ENCODE peak calls at places on chromosomes 2 and 18, in eight cellular contexts. One of them, this sample, is unnamed.

GRCh38 chr2:37775908-37776250 is 104.4 kb upstream of the CDC42EP3 start:
- DNase-seq in heart right ventricle: no peak
- DNase-seq in fibroblast of lung: peak
- DNase-seq in cardiac fibroblast: peak
- DNase-seq in AG10803: peak
- DNase-seq in GM12865: no peak
- DNase-seq in A549: no peak
- DNase-seq in K562: no peak
- DNase-seq in this sample: peak

GRCh38 chr2:120963997-120964396 is 228.3 kb downstream of the GLI2 start:
- DNase-seq in heart right ventricle: no peak
- DNase-seq in fibroblast of lung: no peak
- DNase-seq in cardiac fibroblast: peak
- DNase-seq in AG10803: peak
- DNase-seq in GM12865: no peak
- DNase-seq in A549: no peak
- DNase-seq in K562: no peak
- DNase-seq in this sample: no peak

GRCh38 chr2:217638031-217638430 is 364.8 kb downstream of the TNS1 start:
- DNase-seq in heart right ventricle: no peak
- DNase-seq in fibroblast of lung: no peak
- DNase-seq in cardiac fibroblast: no peak
- DNase-seq in AG10803: no peak
- DNase-seq in GM12865: no peak
- DNase-seq in A549: no peak
- DNase-seq in K562: no peak
- DNase-seq in this sample: no peak

GRCh38 chr18:814300-815084 is 2.5 kb upstream of the YES1 start:
- DNase-seq in heart right ventricle: no peak
- DNase-seq in fibroblast of lung: no peak
- DNase-seq in cardiac fibroblast: no peak
- DNase-seq in AG10803: no peak
- DNase-seq in GM12865: no peak
- DNase-seq in A549: no peak
- DNase-seq in K562: peak
- DNase-seq in this sample: no peak

GRCh38 chr2:240514631-240515030 is 43.2 kb downstream of the ANKMY1 start:
- DNase-seq in heart right ventricle: no peak
- DNase-seq in fibroblast of lung: no peak
- DNase-seq in cardiac fibroblast: no peak
- DNase-seq in AG10803: no peak
- DNase-seq in GM12865: no peak
- DNase-seq in A549: no peak
- DNase-seq in K562: no peak
- DNase-seq in this sample: no peak

GRCh38 chr2:229714736-229715541 is 584 bp upstream of the DNER start:
- DNase-seq in heart right ventricle: peak
- DNase-seq in fibroblast of lung: peak
- DNase-seq in cardiac fibroblast: peak
- DNase-seq in AG10803: peak
- DNase-seq in GM12865: peak
- DNase-seq in A549: peak
- DNase-seq in K562: peak
- DNase-seq in this sample: peak

GRCh38 chr18:51753365-51754057 is 556.0 kb upstream of the MEX3C start:
- DNase-seq in heart right ventricle: no peak
- DNase-seq in fibroblast of lung: no peak
- DNase-seq in cardiac fibroblast: no peak
- DNase-seq in AG10803: no peak
- DNase-seq in GM12865: no peak
- DNase-seq in A549: no peak
- DNase-seq in K562: no peak
- DNase-seq in this sample: no peak

GRCh38 chr2:216486708-216487107 is 11.9 kb upstream of the RPL37A start:
- DNase-seq in heart right ventricle: no peak
- DNase-seq in fibroblast of lung: no peak
- DNase-seq in cardiac fibroblast: peak
- DNase-seq in AG10803: peak
- DNase-seq in GM12865: no peak
- DNase-seq in A549: no peak
- DNase-seq in K562: no peak
- DNase-seq in this sample: no peak

GRCh38 chr2:203786912-203787311 is 80.5 kb downstream of the CD28 start:
- DNase-seq in heart right ventricle: no peak
- DNase-seq in fibroblast of lung: peak
- DNase-seq in cardiac fibroblast: peak
- DNase-seq in AG10803: peak
- DNase-seq in GM12865: no peak
- DNase-seq in A549: no peak
- DNase-seq in K562: no peak
- DNase-seq in this sample: no peak

GRCh38 chr2:170361359-170361936 is 183.5 kb downstream of the MYO3B start:
- DNase-seq in heart right ventricle: no peak
- DNase-seq in fibroblast of lung: peak
- DNase-seq in cardiac fibroblast: peak
- DNase-seq in AG10803: peak
- DNase-seq in GM12865: peak
- DNase-seq in A549: peak
- DNase-seq in K562: peak
- DNase-seq in this sample: peak

DNA sequence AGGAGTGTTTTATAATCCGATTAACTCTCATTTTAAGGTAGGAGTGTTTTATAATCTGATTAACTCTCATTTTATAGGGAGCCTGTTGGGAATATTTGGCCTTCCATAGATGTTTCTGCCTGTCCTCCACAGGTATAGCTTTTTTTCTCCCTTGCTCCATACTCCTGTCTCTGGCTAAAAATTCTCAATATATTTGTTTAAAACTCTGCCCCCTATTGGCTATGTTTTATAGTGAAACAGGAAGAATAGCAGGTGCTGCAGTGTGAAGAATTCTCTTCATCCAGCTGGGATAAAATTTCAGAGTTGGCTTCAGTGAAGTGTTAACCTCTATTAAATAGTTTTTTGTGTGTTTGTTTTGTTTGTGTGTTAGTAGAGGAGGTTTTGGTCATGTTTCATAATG is 1046.0 kb upstream of the TMEFF2 start:
- DNase-seq in heart right ventricle: no peak
- DNase-seq in fibroblast of lung: no peak
- DNase-seq in cardiac fibroblast: no peak
- DNase-seq in AG10803: no peak
- DNase-seq in GM12865: peak
- DNase-seq in A549: peak
- DNase-seq in K562: no peak
- DNase-seq in this sample: no peak
- TF ChIP-seq CTCF in heart right ventricle: no peak
- TF ChIP-seq CTCF in fibroblast of lung: no peak
- TF ChIP-seq CTCF in cardiac fibroblast: no peak
- TF ChIP-seq CTCF in AG10803: no peak
- TF ChIP-seq CTCF in GM12865: peak
- TF ChIP-seq CTCF in A549: peak
- TF ChIP-seq CTCF in K562: no peak
- TF ChIP-seq CTCF in this sample: peak

DNA sequence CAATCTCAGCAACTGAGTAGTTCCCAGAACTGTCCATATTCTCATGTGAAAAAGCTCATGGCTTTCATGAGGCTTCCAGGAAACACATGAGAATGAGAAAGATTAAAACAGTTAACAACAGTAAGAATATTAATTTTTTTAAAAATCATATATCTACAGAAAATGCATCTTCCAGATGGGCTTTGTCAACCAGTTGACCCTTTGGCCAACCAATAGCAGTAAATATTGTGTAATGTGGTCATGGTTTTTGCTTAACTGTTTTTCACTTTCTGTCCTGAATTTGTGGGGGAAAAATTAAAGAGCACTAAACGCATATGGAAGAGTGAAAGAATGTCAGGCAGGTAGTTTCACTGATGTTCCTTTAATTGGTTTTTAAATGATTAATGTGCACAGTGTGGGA is 131.3 kb upstream of the CCDC195 start:
- DNase-seq in heart right ventricle: no peak
- DNase-seq in fibroblast of lung: no peak
- DNase-seq in cardiac fibroblast: no peak
- DNase-seq in AG10803: no peak
- DNase-seq in GM12865: no peak
- DNase-seq in A549: no peak
- DNase-seq in K562: no peak
- DNase-seq in this sample: no peak
- H3K4me3 ChIP-seq in heart right ventricle: no peak
- H3K4me3 ChIP-seq in fibroblast of lung: no peak
- H3K4me3 ChIP-seq in cardiac fibroblast: no peak
- H3K4me3 ChIP-seq in AG10803: no peak
- H3K4me3 ChIP-seq in GM12865: no peak
- H3K4me3 ChIP-seq in A549: no peak
- H3K4me3 ChIP-seq in K562: no peak
- H3K4me3 ChIP-seq in this sample: no peak

GRCh38 chr2:173571021-173571821 is 216.5 kb downstream of the CDCA7 start:
- DNase-seq in heart right ventricle: no peak
- DNase-seq in fibroblast of lung: peak
- DNase-seq in cardiac fibroblast: peak
- DNase-seq in AG10803: peak
- DNase-seq in GM12865: peak
- DNase-seq in A549: peak
- DNase-seq in K562: peak
- DNase-seq in this sample: peak
- TF ChIP-seq CTCF in heart right ventricle: peak
- TF ChIP-seq CTCF in fibroblast of lung: peak
- TF ChIP-seq CTCF in cardiac fibroblast: peak
- TF ChIP-seq CTCF in AG10803: peak
- TF ChIP-seq CTCF in GM12865: no peak
- TF ChIP-seq CTCF in A549: peak
- TF ChIP-seq CTCF in K562: peak
- TF ChIP-seq CTCF in this sample: peak

GRCh38 chr18:44638811-44639210 is 41.9 kb upstream of the SETBP1 start:
- DNase-seq in heart right ventricle: no peak
- DNase-seq in fibroblast of lung: peak
- DNase-seq in cardiac fibroblast: no peak
- DNase-seq in AG10803: no peak
- DNase-seq in GM12865: no peak
- DNase-seq in A549: no peak
- DNase-seq in K562: no peak
- DNase-seq in this sample: no peak
- H3K4me3 ChIP-seq in heart right ventricle: no peak
- H3K4me3 ChIP-seq in fibroblast of lung: no peak
- H3K4me3 ChIP-seq in cardiac fibroblast: no peak
- H3K4me3 ChIP-seq in AG10803: no peak
- H3K4me3 ChIP-seq in GM12865: no peak
- H3K4me3 ChIP-seq in A549: no peak
- H3K4me3 ChIP-seq in K562: no peak
- H3K4me3 ChIP-seq in this sample: no peak

DNA sequence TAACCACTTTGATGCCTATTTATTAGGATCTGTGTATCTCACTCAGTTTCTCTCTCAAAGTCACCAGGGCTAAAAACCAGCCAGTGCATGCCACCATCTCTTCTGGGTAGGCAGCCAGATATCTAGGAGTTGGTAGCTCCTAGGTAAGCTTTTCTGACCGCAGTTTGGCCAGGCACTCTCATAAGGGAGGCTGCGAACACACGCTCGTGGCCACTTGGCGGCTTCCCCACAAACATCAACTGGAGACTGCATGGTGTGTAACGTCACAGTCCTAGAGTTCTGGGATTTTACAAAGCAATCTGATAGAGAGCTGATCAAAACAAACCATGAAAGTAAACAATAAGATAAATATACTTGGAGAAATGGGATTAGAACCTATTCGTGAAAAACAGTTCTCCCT is 424.3 kb upstream of the ACVR2A start:
- DNase-seq in heart right ventricle: no peak
- DNase-seq in fibroblast of lung: no peak
- DNase-seq in cardiac fibroblast: no peak
- DNase-seq in AG10803: no peak
- DNase-seq in GM12865: no peak
- DNase-seq in A549: no peak
- DNase-seq in K562: no peak
- DNase-seq in this sample: no peak
- TF ChIP-seq CTCF in heart right ventricle: no peak
- TF ChIP-seq CTCF in fibroblast of lung: no peak
- TF ChIP-seq CTCF in cardiac fibroblast: no peak
- TF ChIP-seq CTCF in AG10803: no peak
- TF ChIP-seq CTCF in GM12865: no peak
- TF ChIP-seq CTCF in A549: no peak
- TF ChIP-seq CTCF in K562: no peak
- TF ChIP-seq CTCF in this sample: no peak

GRCh38 chr2:8574196-8575010 is 107.5 kb upstream of the ID2 start:
- DNase-seq in heart right ventricle: no peak
- DNase-seq in fibroblast of lung: peak
- DNase-seq in cardiac fibroblast: no peak
- DNase-seq in AG10803: no peak
- DNase-seq in GM12865: peak
- DNase-seq in A549: no peak
- DNase-seq in K562: no peak
- DNase-seq in this sample: no peak
- H3K4me3 ChIP-seq in heart right ventricle: no peak
- H3K4me3 ChIP-seq in fibroblast of lung: no peak
- H3K4me3 ChIP-seq in cardiac fibroblast: no peak
- H3K4me3 ChIP-seq in AG10803: no peak
- H3K4me3 ChIP-seq in GM12865: peak
- H3K4me3 ChIP-seq in A549: no peak
- H3K4me3 ChIP-seq in K562: no peak
- H3K4me3 ChIP-seq in this sample: no peak

DNA sequence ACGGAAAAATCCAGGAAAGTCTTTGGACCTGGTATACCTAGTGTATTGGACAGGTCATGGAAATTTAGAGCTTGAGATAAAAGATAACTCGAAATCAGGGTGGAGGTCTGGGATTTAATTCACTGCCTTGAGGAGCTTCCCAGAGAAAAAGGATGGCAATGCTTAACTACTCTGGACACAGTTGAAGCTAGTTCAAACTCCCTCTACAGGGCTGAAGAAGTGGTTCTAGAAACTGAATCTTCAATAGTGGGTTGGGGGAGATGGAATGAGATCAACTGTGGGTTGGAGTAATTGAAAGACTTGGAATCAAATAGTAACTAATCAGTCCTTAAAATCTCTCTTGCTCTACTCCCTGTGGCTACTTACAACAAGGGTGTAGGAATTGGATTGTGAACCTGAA is 600.1 kb downstream of the IRS1 start:
- DNase-seq in heart right ventricle: no peak
- DNase-seq in fibroblast of lung: no peak
- DNase-seq in cardiac fibroblast: no peak
- DNase-seq in AG10803: no peak
- DNase-seq in GM12865: no peak
- DNase-seq in A549: no peak
- DNase-seq in K562: no peak
- DNase-seq in this sample: no peak
- TF ChIP-seq CTCF in heart right ventricle: no peak
- TF ChIP-seq CTCF in fibroblast of lung: no peak
- TF ChIP-seq CTCF in cardiac fibroblast: no peak
- TF ChIP-seq CTCF in AG10803: no peak
- TF ChIP-seq CTCF in GM12865: no peak
- TF ChIP-seq CTCF in A549: no peak
- TF ChIP-seq CTCF in K562: no peak
- TF ChIP-seq CTCF in this sample: no peak